ENCODE peak calls at places on chromosomes 7 and 10, in eight cellular contexts. J is PC-3; I is activated CD8-positive, alpha-beta T cell treated with anti-CD3 and anti-CD28 coated beads for 36 hours; B is left lung; T is nephron progenitor cell; D is lower leg skin; Y is foreskin fibroblast; H is RWPE1. M is an unnamed sample.

GRCh38 chr10:88243847-88244730 is 339.0 kb downstream of the RNLS start:
- DNase-seq in Y (peak), I (no peak), D (no peak), J (no peak), H (no peak), T (no peak), B (peak), M (peak)

GRCh38 chr10:102384606-102385429 is 10.7 kb upstream of the NFKB2 start:
- DNase-seq in T (no peak), D (no peak), Y (peak), B (no peak), I (no peak), J (no peak), H (no peak), M (no peak)

GRCh38 chr10:15571570-15571969 is 148.2 kb downstream of the ITGA8 start:
- DNase-seq in Y (peak), D (no peak), B (no peak), H (no peak), T (no peak), J (no peak), I (no peak), M (no peak)

GRCh38 chr7:66348959-66349358 is 143.8 kb downstream of the TPST1 start:
- DNase-seq in I (no peak), D (peak), Y (no peak), B (no peak), H (no peak), J (no peak), T (no peak), M (no peak)

GRCh38 chr7:105934577-105935185 is 28.4 kb upstream of the CDHR3 start:
- DNase-seq in H (peak), D (no peak), J (peak), B (no peak), Y (peak), I (peak), T (peak), M (peak)

GRCh38 chr7:26555971-26556830 is 264.5 kb downstream of the SNX10 start:
- DNase-seq in D (no peak), T (no peak), B (no peak), I (no peak), J (no peak), Y (no peak), H (no peak), M (no peak)

GRCh38 chr10:131660427-131660826 is 240.4 kb upstream of the PPP2R2D start:
- DNase-seq in T (no peak), H (no peak), I (no peak), B (no peak), Y (no peak), D (no peak), J (no peak), M (no peak)

GRCh38 chr7:132030161-132030568 is 473.7 kb upstream of the PODXL start:
- DNase-seq in Y (no peak), D (no peak), J (peak), H (no peak), I (no peak), T (no peak), B (no peak), M (no peak)

GRCh38 chr7:142033154-142033553 is 37.5 kb downstream of the MGAM start:
- DNase-seq in D (no peak), I (no peak), H (no peak), Y (no peak), J (no peak), T (no peak), B (no peak), M (no peak)

GRCh38 chr10:43336641-43337318 is 34.7 kb upstream of the FXYD4 start:
- DNase-seq in I (no peak), J (no peak), Y (no peak), B (no peak), T (no peak), H (no peak), D (no peak), M (no peak)

GRCh38 chr10:96532523-96532922 is 18.8 kb upstream of the TLL2 start:
- DNase-seq in T (no peak), I (no peak), B (no peak), Y (no peak), J (peak), D (no peak), H (no peak), M (no peak)

GRCh38 chr7:6164491-6164890 is 107.9 kb downstream of the CYTH3 start:
- DNase-seq in J (no peak), Y (no peak), D (no peak), T (peak), I (no peak), H (no peak), B (no peak), M (peak)

GRCh38 chr7:35647171-35647574 is 47.8 kb downstream of the HERPUD2 start:
- DNase-seq in I (no peak), B (no peak), T (no peak), Y (no peak), H (no peak), J (no peak), D (no peak), M (peak)

GRCh38 chr7:57867884-57868701 is 418.1 kb downstream of the ZNF716 start:
- DNase-seq in B (peak), T (no peak), D (no peak), Y (no peak), H (peak), I (no peak), J (peak), M (no peak)

GRCh38 chr10:43873717-43874116 is 225.0 kb upstream of the ZNF32 start:
- DNase-seq in J (no peak), T (no peak), B (no peak), H (no peak), I (no peak), Y (no peak), D (peak), M (no peak)

GRCh38 chr7:123198111-123198510 is 1.7 kb downstream of the SLC13A1 start:
- DNase-seq in Y (no peak), H (no peak), T (no peak), J (no peak), I (no peak), B (no peak), D (no peak), M (no peak)

GRCh38 chr7:159070422-159071148 is 74.1 kb downstream of the VIPR2 start:
- DNase-seq in J (peak), Y (peak), H (no peak), B (no peak), T (no peak), I (peak), D (peak), M (no peak)

GRCh38 chr7:43137811-43138210 is 25.4 kb downstream of the HECW1 start:
- DNase-seq in H (no peak), I (no peak), J (no peak), T (no peak), D (no peak), B (no peak), Y (peak), M (no peak)

GRCh38 chr10:77160679-77161078 is 476.9 kb downstream of the KCNMA1 start:
- DNase-seq in I (no peak), B (no peak), J (peak), T (no peak), Y (peak), H (peak), D (no peak), M (no peak)

GRCh38 chr10:122142652-122143237 is 128.4 kb upstream of the BTBD16 start:
- DNase-seq in D (no peak), H (no peak), B (no peak), J (peak), T (peak), Y (no peak), I (peak), M (peak)

GRCh38 chr7:98178321-98178720 is 32.9 kb upstream of the BHLHA15 start:
- DNase-seq in B (peak), T (no peak), J (peak), Y (no peak), I (no peak), D (no peak), H (no peak), M (no peak)

GRCh38 chr10:113880236-113880635 is 25.8 kb downstream of the NHLRC2 start:
- DNase-seq in J (peak), I (no peak), D (no peak), Y (no peak), H (peak), T (no peak), B (no peak), M (no peak)

GRCh38 chr7:41885078-41885477 is 182.2 kb upstream of the INHBA start:
- DNase-seq in I (no peak), D (no peak), Y (peak), T (no peak), B (no peak), H (peak), J (peak), M (no peak)

GRCh38 chr10:129845081-129845823 is 118.8 kb downstream of the EBF3 start:
- DNase-seq in J (no peak), B (no peak), Y (no peak), D (no peak), T (no peak), H (no peak), I (no peak), M (no peak)

GRCh38 chr7:118195837-118196474 is 12.0 kb downstream of the LSM8 start:
- DNase-seq in D (no peak), Y (peak), I (peak), T (peak), H (peak), J (peak), B (no peak), M (peak)

GRCh38 chr10:69089638-69090599 is 2.0 kb downstream of the SRGN start:
- DNase-seq in Y (no peak), H (no peak), I (peak), B (peak), J (peak), D (no peak), T (no peak), M (no peak)

GRCh38 chr7:35565927-35566326 is 129.0 kb downstream of the HERPUD2 start:
- DNase-seq in I (no peak), T (no peak), J (no peak), Y (no peak), D (no peak), H (no peak), B (no peak), M (no peak)

GRCh38 chr7:27842094-27842493 is 102.1 kb downstream of the TAX1BP1 start:
- DNase-seq in B (no peak), I (no peak), H (no peak), T (no peak), Y (peak), D (no peak), J (no peak), M (no peak)

GRCh38 chr10:111954364-111954763 is 229.2 kb downstream of the GPAM start:
- DNase-seq in B (no peak), I (no peak), J (no peak), Y (no peak), T (no peak), D (no peak), H (no peak), M (no peak)

GRCh38 chr7:30282735-30283134 is 1.7 kb upstream of the ZNRF2 start:
- DNase-seq in T (no peak), D (no peak), H (no peak), J (no peak), I (no peak), B (no peak), Y (no peak), M (no peak)

DNA sequence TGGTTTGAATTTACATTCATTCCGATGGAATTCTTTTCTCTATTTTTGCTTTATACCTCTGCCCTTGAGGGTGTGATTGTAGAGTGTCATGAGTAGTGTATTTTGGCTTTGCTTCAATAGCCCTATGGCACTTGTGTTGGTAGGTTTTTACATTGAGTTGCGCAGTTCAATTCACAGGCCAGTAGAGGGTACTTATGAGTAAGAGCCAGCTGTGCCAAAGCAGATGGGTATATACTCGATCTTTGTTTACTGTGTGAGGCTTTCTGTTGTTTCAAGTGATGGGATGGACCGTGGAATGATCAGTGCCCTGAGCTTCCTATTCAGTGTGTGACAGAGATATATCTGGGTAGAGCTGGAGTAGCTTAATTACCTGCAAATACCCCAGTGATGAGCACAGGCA is 4.3 kb upstream of the AKR1C3 start:
- DNase-seq in B (no peak), Y (no peak), I (peak), J (peak), H (no peak), T (no peak), D (no peak), M (peak)
- TF ChIP-seq CTCF in B (peak), Y (peak), I (peak), J (peak), H (no peak), T (no peak), D (no peak), M (peak)

GRCh38 chr10:74888947-74889661 is 62.7 kb downstream of the KAT6B start:
- DNase-seq in J (peak), H (peak), I (peak), Y (no peak), T (no peak), B (no peak), D (peak), M (no peak)
- TF ChIP-seq CTCF in J (peak), H (no peak), I (no peak), Y (no peak), T (no peak), B (no peak), D (no peak), M (no peak)

GRCh38 chr7:16430133-16430532 is 8.8 kb upstream of the CRPPA start:
- DNase-seq in I (no peak), D (no peak), Y (no peak), H (peak), T (no peak), B (no peak), J (peak), M (no peak)

GRCh38 chr7:16431646-16432424 is 10.5 kb upstream of the CRPPA start:
- DNase-seq in I (peak), Y (no peak), H (peak), J (peak), B (no peak), T (no peak), D (no peak), M (peak)

GRCh38 chr7:16433568-16434122 is 12.3 kb upstream of the CRPPA start:
- DNase-seq in I (no peak), T (no peak), D (no peak), J (no peak), Y (no peak), B (no peak), H (no peak), M (no peak)

GRCh38 chr7:16428672-16429071 is 7.3 kb upstream of the CRPPA start:
- DNase-seq in I (no peak), D (no peak), J (peak), H (no peak), B (no peak), T (no peak), Y (peak), M (no peak)

DNA sequence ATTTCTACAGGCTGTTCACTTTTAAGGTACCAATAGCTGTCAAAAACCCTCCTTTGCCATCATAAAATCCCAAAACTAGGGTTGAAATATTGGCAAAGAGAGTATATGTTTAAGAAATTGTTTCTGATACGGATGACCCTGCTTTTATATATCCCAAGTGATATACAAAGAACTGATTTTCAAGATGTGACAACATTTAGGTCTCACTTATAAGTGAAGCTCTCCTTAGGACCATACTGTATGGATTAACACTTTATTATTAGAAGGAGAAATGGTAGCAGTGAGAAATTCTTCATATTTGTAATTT is 11.0 kb upstream of the CRPPA start:
- DNase-seq in H (no peak), D (no peak), I (no peak), T (no peak), B (no peak), Y (no peak), J (no peak), M (no peak)
- TF ChIP-seq CTCF in H (no peak), D (no peak), I (peak), T (no peak), B (no peak), Y (no peak), J (no peak), M (no peak)

GRCh38 chr7:128400566-128400965 is 9.2 kb downstream of the IMPDH1 start:
- DNase-seq in T (no peak), B (no peak), D (no peak), Y (no peak), H (no peak), I (no peak), J (no peak), M (no peak)

GRCh38 chr7:128398016-128398840 is 11.6 kb downstream of the IMPDH1 start:
- DNase-seq in J (peak), T (peak), I (peak), H (no peak), Y (peak), B (no peak), D (peak), M (peak)

GRCh38 chr7:128399991-128400390 is 9.8 kb downstream of the IMPDH1 start:
- DNase-seq in J (no peak), I (no peak), B (no peak), T (no peak), D (no peak), H (no peak), Y (no peak), M (no peak)

GRCh38 chr7:128396357-128396756 is 13.4 kb downstream of the IMPDH1 start:
- DNase-seq in T (no peak), J (no peak), B (no peak), H (no peak), D (no peak), I (no peak), Y (no peak), M (no peak)

GRCh38 chr7:128398841-128399135 is 11.0 kb downstream of the IMPDH1 start:
- DNase-seq in D (no peak), J (no peak), H (no peak), I (no peak), T (no peak), Y (no peak), B (no peak), M (no peak)
- TF ChIP-seq CTCF in D (no peak), J (no peak), H (peak), I (no peak), T (peak), Y (no peak), B (no peak), M (no peak)

M was measured in endothelial cell.